ENCODE peak calls at places on chromosomes 5 and 9, in five cellular contexts. V is psoas muscle, K is nephron progenitor cell, H is AG09309, T is Right ventricle myocardium inferior. R is an unnamed sample.

GRCh38 chr5:109837226-109837861 is 147.6 kb downstream of the MAN2A1 start:
- DNase-seq in V (no peak), H (no peak), T (no peak), K (peak), R (no peak)

GRCh38 chr5:106521701-106522100 is 1149.0 kb downstream of the EFNA5 start:
- DNase-seq in H (no peak), T (no peak), V (no peak), K (no peak), R (no peak)

GRCh38 chr5:14956423-14957046 is 85.0 kb upstream of the ANKH start:
- DNase-seq in K (no peak), H (no peak), V (no peak), T (no peak), R (no peak)

GRCh38 chr9:80881946-80882345 is 807.4 kb downstream of the TLE1 start:
- DNase-seq in V (no peak), K (peak), T (no peak), H (no peak), R (no peak)

GRCh38 chr9:131661954-131662621 is 77.8 kb downstream of the RAPGEF1 start:
- DNase-seq in H (no peak), T (no peak), V (no peak), K (no peak), R (no peak)

GRCh38 chr5:145925803-145926202 is 10.6 kb upstream of the SH3RF2 start:
- DNase-seq in V (no peak), T (no peak), H (peak), K (no peak), R (no peak)

GRCh38 chr9:17665450-17665849 is 86.6 kb downstream of the SH3GL2 start:
- DNase-seq in H (no peak), T (no peak), K (no peak), V (no peak), R (no peak)

GRCh38 chr5:129382921-129383672 is 77.0 kb upstream of the ADAMTS19 start:
- DNase-seq in K (no peak), H (no peak), T (no peak), V (no peak), R (no peak)

GRCh38 chr5:168649306-168649705 is 70.1 kb upstream of the PANK3 start:
- DNase-seq in T (no peak), V (no peak), K (no peak), H (no peak), R (no peak)

GRCh38 chr9:113255431-113255830 is 19.9 kb downstream of the CDC26 start:
- DNase-seq in K (no peak), T (no peak), H (no peak), V (no peak), R (no peak)

GRCh38 chr9:81632599-81632998 is 56.7 kb downstream of the TLE1 start:
- DNase-seq in K (no peak), V (no peak), T (no peak), H (peak), R (no peak)

GRCh38 chr9:117938086-117938485 is 233.9 kb downstream of the TLR4 start:
- DNase-seq in T (no peak), K (no peak), V (no peak), H (no peak), R (no peak)

GRCh38 chr9:5843450-5844249 is 10.7 kb upstream of the ERMP1 start:
- DNase-seq in K (peak), H (no peak), V (no peak), T (no peak), R (no peak)

GRCh38 chr5:132102101-132102701 is 28.6 kb downstream of the CSF2 start:
- DNase-seq in H (no peak), T (no peak), V (no peak), K (no peak), R (no peak)

GRCh38 chr9:86549434-86549833 is 195.2 kb upstream of the TUT7 start:
- DNase-seq in V (no peak), K (no peak), H (peak), T (no peak), R (no peak)

GRCh38 chr5:9099681-9100080 is 446.2 kb downstream of the SEMA5A start:
- DNase-seq in H (no peak), T (no peak), V (no peak), K (no peak), R (no peak)

GRCh38 chr5:75721573-75721972 is 4.3 kb upstream of the POC5 start:
- DNase-seq in V (no peak), H (no peak), T (no peak), K (no peak), R (no peak)

GRCh38 chr9:26975728-26976707 is 19.8 kb downstream of the IFT74 start:
- DNase-seq in T (no peak), K (peak), V (no peak), H (no peak), R (no peak)

GRCh38 chr5:108093186-108093585 is 288.7 kb downstream of the FBXL17 start:
- DNase-seq in T (no peak), H (no peak), K (no peak), V (no peak), R (no peak)

GRCh38 chr5:73902327-73903051 is 276.5 kb downstream of the ARHGEF28 start:
- DNase-seq in K (peak), V (no peak), H (peak), T (no peak), R (no peak)

GRCh38 chr9:134966270-134966669 is 48.6 kb upstream of the FCN1 start:
- DNase-seq in K (no peak), T (peak), H (no peak), V (no peak), R (no peak)

GRCh38 chr9:83957029-83957513 is 22.9 kb downstream of the HNRNPK start:
- DNase-seq in T (no peak), V (no peak), K (no peak), H (no peak), R (no peak)

GRCh38 chr5:150484964-150485769 is 22.8 kb upstream of the NDST1 start:
- DNase-seq in V (no peak), K (no peak), H (no peak), T (peak), R (no peak)

GRCh38 chr5:131277415-131277814 is 13.6 kb downstream of the CDC42SE2 start:
- DNase-seq in T (no peak), K (no peak), H (no peak), V (no peak), R (no peak)

GRCh38 chr5:142758062-142758802 is 11.9 kb upstream of the ARHGAP26 start:
- DNase-seq in T (no peak), H (no peak), V (no peak), K (no peak), R (no peak)